ENCODE peak calls at places on chromosomes 12 and 14, in four cellular contexts. One of them, this sample, is unnamed.

GRCh38 chr12:80056232-80056631 is 43.1 kb upstream of the OTOGL start:
- DNase-seq in IMR-90: no peak
- DNase-seq in mesenchymal stem cell: no peak
- DNase-seq in neuronal stem cell: no peak
- DNase-seq in this sample: no peak

GRCh38 chr14:77707355-77707723 is 484 bp downstream of the ALKBH1 start:
- DNase-seq in IMR-90: peak; percentile 63
- DNase-seq in mesenchymal stem cell: peak; percentile 71
- DNase-seq in neuronal stem cell: peak; percentile 14
- DNase-seq in this sample: peak; percentile 51

GRCh38 chr14:67413806-67414769 is 2.1 kb upstream of the PLEK2 start:
- DNase-seq in IMR-90: peak; percentile 88
- DNase-seq in mesenchymal stem cell: peak; percentile 86
- DNase-seq in neuronal stem cell: no peak
- DNase-seq in this sample: peak; percentile 95

GRCh38 chr12:38776657-38777056 is 128.7 kb downstream of the CPNE8 start:
- DNase-seq in IMR-90: no peak
- DNase-seq in mesenchymal stem cell: peak; percentile 14
- DNase-seq in neuronal stem cell: no peak
- DNase-seq in this sample: no peak

GRCh38 chr12:112386726-112387125 is 4.5 kb upstream of the HECTD4 start:
- DNase-seq in IMR-90: peak; percentile 84
- DNase-seq in mesenchymal stem cell: peak; percentile 81
- DNase-seq in neuronal stem cell: no peak
- DNase-seq in this sample: no peak

GRCh38 chr14:68668531-68668930 is 124.3 kb downstream of the ZFP36L1 start:
- DNase-seq in IMR-90: no peak
- DNase-seq in mesenchymal stem cell: no peak
- DNase-seq in neuronal stem cell: no peak
- DNase-seq in this sample: no peak

GRCh38 chr12:75446857-75447256 is 33.7 kb upstream of the GLIPR1 start:
- DNase-seq in IMR-90: peak; percentile 85
- DNase-seq in mesenchymal stem cell: no peak
- DNase-seq in neuronal stem cell: no peak
- DNase-seq in this sample: no peak

GRCh38 chr12:9793774-9794395 is 33.2 kb upstream of the CD69 start:
- DNase-seq in IMR-90: no peak
- DNase-seq in mesenchymal stem cell: no peak
- DNase-seq in neuronal stem cell: no peak
- DNase-seq in this sample: no peak

GRCh38 chr14:104797112-104798044 is 1.8 kb upstream of the AKT1 start:
- DNase-seq in IMR-90: no peak
- DNase-seq in mesenchymal stem cell: peak; percentile 60
- DNase-seq in neuronal stem cell: no peak
- DNase-seq in this sample: peak; percentile 63

GRCh38 chr12:116880817-116881324 is 370 bp downstream of the HRK start:
- DNase-seq in IMR-90: peak; percentile 45
- DNase-seq in mesenchymal stem cell: peak; percentile 28
- DNase-seq in neuronal stem cell: peak; percentile 50
- DNase-seq in this sample: peak; percentile 79

GRCh38 chr12:7047318-7047717 is 13.2 kb upstream of the C1S start:
- DNase-seq in IMR-90: no peak
- DNase-seq in mesenchymal stem cell: no peak
- DNase-seq in neuronal stem cell: no peak
- DNase-seq in this sample: no peak

GRCh38 chr14:100283984-100284881 is 22.0 kb downstream of the SLC25A29 start:
- DNase-seq in IMR-90: no peak
- DNase-seq in mesenchymal stem cell: no peak
- DNase-seq in neuronal stem cell: no peak
- DNase-seq in this sample: peak; percentile 57

GRCh38 chr14:57199911-57200310 is 68.8 kb downstream of the EXOC5 start:
- DNase-seq in IMR-90: peak; percentile 79
- DNase-seq in mesenchymal stem cell: peak; percentile 43
- DNase-seq in neuronal stem cell: no peak
- DNase-seq in this sample: no peak

GRCh38 chr14:100834441-100835277 is 8.7 kb downstream of the MEG3 start:
- DNase-seq in IMR-90: no peak
- DNase-seq in mesenchymal stem cell: no peak
- DNase-seq in neuronal stem cell: no peak
- DNase-seq in this sample: no peak

GRCh38 chr12:79537675-79538074 is 153.1 kb downstream of the PAWR start:
- DNase-seq in IMR-90: no peak
- DNase-seq in mesenchymal stem cell: no peak
- DNase-seq in neuronal stem cell: no peak
- DNase-seq in this sample: no peak

GRCh38 chr12:57851552-57852186 is 5.1 kb upstream of the CTDSP2 start:
- DNase-seq in IMR-90: no peak
- DNase-seq in mesenchymal stem cell: no peak
- DNase-seq in neuronal stem cell: no peak
- DNase-seq in this sample: no peak

GRCh38 chr12:24088751-24089150 is 139.3 kb upstream of the SOX5 start:
- DNase-seq in IMR-90: peak; percentile 59
- DNase-seq in mesenchymal stem cell: peak; percentile 13
- DNase-seq in neuronal stem cell: no peak
- DNase-seq in this sample: no peak

GRCh38 chr14:23539209-23539866 is 12.2 kb downstream of the ZFHX2 start:
- DNase-seq in IMR-90: peak; percentile 28
- DNase-seq in mesenchymal stem cell: peak; percentile 50
- DNase-seq in neuronal stem cell: peak; percentile 78
- DNase-seq in this sample: peak; percentile 92

GRCh38 chr14:75123991-75124390 is 2.9 kb downstream of the NEK9 start:
- DNase-seq in IMR-90: peak; percentile 86
- DNase-seq in mesenchymal stem cell: peak; percentile 92
- DNase-seq in neuronal stem cell: no peak
- DNase-seq in this sample: peak; percentile 31

GRCh38 chr12:117143008-117143532 is 43.9 kb upstream of the TESC start:
- DNase-seq in IMR-90: peak; percentile 83
- DNase-seq in mesenchymal stem cell: no peak
- DNase-seq in neuronal stem cell: no peak
- DNase-seq in this sample: no peak

GRCh38 chr14:76551116-76551515 is 175.2 kb downstream of the ESRRB start:
- DNase-seq in IMR-90: no peak
- DNase-seq in mesenchymal stem cell: no peak
- DNase-seq in neuronal stem cell: no peak
- DNase-seq in this sample: peak; percentile 86

GRCh38 chr12:110039085-110039807 is 9.1 kb downstream of the C12orf76 start:
- DNase-seq in IMR-90: peak; percentile 98
- DNase-seq in mesenchymal stem cell: peak; percentile 95
- DNase-seq in neuronal stem cell: no peak
- DNase-seq in this sample: peak; percentile 78

GRCh38 chr12:57836442-57837375 is 9.8 kb downstream of the CTDSP2 start:
- DNase-seq in IMR-90: peak; percentile 86
- DNase-seq in mesenchymal stem cell: peak; percentile 80
- DNase-seq in neuronal stem cell: no peak
- DNase-seq in this sample: peak; percentile 86

GRCh38 chr12:25942709-25943108 is 15.8 kb upstream of the RASSF8 start:
- DNase-seq in IMR-90: peak; percentile 7
- DNase-seq in mesenchymal stem cell: no peak
- DNase-seq in neuronal stem cell: no peak
- DNase-seq in this sample: no peak

GRCh38 chr12:75816892-75817291 is 214.7 kb downstream of the PHLDA1 start:
- DNase-seq in IMR-90: peak; percentile 79
- DNase-seq in mesenchymal stem cell: peak; percentile 65
- DNase-seq in neuronal stem cell: no peak
- DNase-seq in this sample: no peak

GRCh38 chr12:27820564-27820963 is 40.5 kb upstream of the MANSC4 start:
- DNase-seq in IMR-90: no peak
- DNase-seq in mesenchymal stem cell: no peak
- DNase-seq in neuronal stem cell: no peak
- DNase-seq in this sample: no peak

GRCh38 chr12:128702344-128702743 is 121.4 kb downstream of the SLC15A4 start:
- DNase-seq in IMR-90: no peak
- DNase-seq in mesenchymal stem cell: no peak
- DNase-seq in neuronal stem cell: no peak
- DNase-seq in this sample: no peak

GRCh38 chr12:104177663-104178501 is 37.7 kb upstream of the TXNRD1 start:
- DNase-seq in IMR-90: peak; percentile 97
- DNase-seq in mesenchymal stem cell: peak; percentile 95
- DNase-seq in neuronal stem cell: no peak
- DNase-seq in this sample: peak; percentile 34

GRCh38 chr14:105629886-105630215 is 103.5 kb downstream of the TMEM121 start:
- DNase-seq in IMR-90: no peak
- DNase-seq in mesenchymal stem cell: no peak
- DNase-seq in neuronal stem cell: no peak
- DNase-seq in this sample: no peak

GRCh38 chr12:96198970-96199369 is 4.8 kb downstream of the ELK3 start:
- DNase-seq in IMR-90: peak; percentile 96
- DNase-seq in mesenchymal stem cell: peak; percentile 91
- DNase-seq in neuronal stem cell: no peak
- DNase-seq in this sample: no peak

GRCh38 chr12:12745576-12746211 is 28.5 kb downstream of the CDKN1B start:
- DNase-seq in IMR-90: no peak
- DNase-seq in mesenchymal stem cell: no peak
- DNase-seq in neuronal stem cell: no peak
- DNase-seq in this sample: peak; percentile 77

GRCh38 chr14:103547455-103547940 is 15.0 kb downstream of the BAG5 start:
- DNase-seq in IMR-90: no peak
- DNase-seq in mesenchymal stem cell: no peak
- DNase-seq in neuronal stem cell: no peak
- DNase-seq in this sample: no peak

GRCh38 chr12:57549909-57550627 is at the start of gene KIF5A:
- DNase-seq in IMR-90: no peak
- DNase-seq in mesenchymal stem cell: no peak
- DNase-seq in neuronal stem cell: peak; percentile 53
- DNase-seq in this sample: peak; percentile 48

GRCh38 chr12:28063355-28063885 is 90.9 kb upstream of the PTHLH start:
- DNase-seq in IMR-90: no peak
- DNase-seq in mesenchymal stem cell: no peak
- DNase-seq in neuronal stem cell: no peak
- DNase-seq in this sample: no peak

GRCh38 chr12:101696477-101697196 is 803 bp upstream of the CHPT1 start:
- DNase-seq in IMR-90: no peak
- DNase-seq in mesenchymal stem cell: no peak
- DNase-seq in neuronal stem cell: no peak
- DNase-seq in this sample: no peak
- H3K23ac ChIP-seq in IMR-90: peak overlapping the region; percentile 94
- H3K23ac ChIP-seq in mesenchymal stem cell: no peak overlapping the region
- H3K23ac ChIP-seq in neuronal stem cell: no peak overlapping the region
- H3K23ac ChIP-seq in this sample: peak overlapping the region; percentile 80

GRCh38 chr12:124743479-124744272 is 120.0 kb downstream of the SCARB1 start:
- DNase-seq in IMR-90: no peak
- DNase-seq in mesenchymal stem cell: peak; percentile 66
- DNase-seq in neuronal stem cell: no peak
- DNase-seq in this sample: no peak

GRCh38 chr12:124742702-124743101 is 121.0 kb downstream of the SCARB1 start:
- DNase-seq in IMR-90: no peak
- DNase-seq in mesenchymal stem cell: no peak
- DNase-seq in neuronal stem cell: no peak
- DNase-seq in this sample: no peak

GRCh38 chr12:124740691-124741137 is 123.0 kb downstream of the SCARB1 start:
- DNase-seq in IMR-90: peak; percentile 66
- DNase-seq in mesenchymal stem cell: peak; percentile 70
- DNase-seq in neuronal stem cell: no peak
- DNase-seq in this sample: peak; percentile 65

GRCh38 chr12:124741211-124741610 is 122.5 kb downstream of the SCARB1 start:
- DNase-seq in IMR-90: no peak
- DNase-seq in mesenchymal stem cell: no peak
- DNase-seq in neuronal stem cell: no peak
- DNase-seq in this sample: no peak

DNA sequence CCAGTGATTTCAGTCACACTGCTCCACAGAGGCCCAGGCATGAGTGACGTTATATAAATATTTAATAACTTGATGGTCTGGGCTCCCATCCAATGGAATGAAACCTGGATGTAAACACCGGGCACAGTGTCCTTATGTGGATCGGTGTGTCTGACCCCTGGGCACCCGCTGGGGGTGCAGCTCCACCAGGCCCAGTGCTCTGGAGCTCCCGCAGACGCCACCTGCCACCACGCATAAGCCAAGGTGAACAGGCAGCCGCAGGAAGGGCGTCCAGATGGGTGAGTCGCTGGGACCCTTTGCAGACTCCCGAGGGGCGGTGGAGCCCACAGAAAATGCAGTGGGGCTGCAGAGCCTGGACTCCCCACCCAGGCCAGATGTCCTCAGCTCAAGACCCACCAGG is 121.6 kb downstream of the SCARB1 start:
- DNase-seq in IMR-90: no peak
- DNase-seq in mesenchymal stem cell: no peak
- DNase-seq in neuronal stem cell: no peak
- DNase-seq in this sample: no peak
- H3K4me3 ChIP-seq in IMR-90: no peak overlapping the region
- H3K4me3 ChIP-seq in mesenchymal stem cell: no peak overlapping the region
- H3K4me3 ChIP-seq in neuronal stem cell: no peak overlapping the region
- H3K4me3 ChIP-seq in this sample: no peak overlapping the region

GRCh38 chr12:66188584-66189475 is at the start of gene IRAK3:
- DNase-seq in IMR-90: peak; percentile 31
- DNase-seq in mesenchymal stem cell: peak; percentile 66
- DNase-seq in neuronal stem cell: peak; percentile 29
- DNase-seq in this sample: peak; percentile 58
- H2BK15ac ChIP-seq in IMR-90: no peak within 1 kb of the TSS
- H2BK15ac ChIP-seq in mesenchymal stem cell: peak within 1 kb of the TSS; percentile 96
- H2BK15ac ChIP-seq in neuronal stem cell: peak within 1 kb of the TSS; percentile 87
- H2BK15ac ChIP-seq in this sample: no peak within 1 kb of the TSS

GRCh38 chr12:55726911-55727310 is 1.9 kb downstream of the CD63 start:
- DNase-seq in IMR-90: no peak
- DNase-seq in mesenchymal stem cell: no peak
- DNase-seq in neuronal stem cell: no peak
- DNase-seq in this sample: no peak
- H3K23ac ChIP-seq in IMR-90: peak overlapping the region; percentile 52
- H3K23ac ChIP-seq in mesenchymal stem cell: no peak overlapping the region
- H3K23ac ChIP-seq in neuronal stem cell: no peak overlapping the region
- H3K23ac ChIP-seq in this sample: no peak overlapping the region

DNA sequence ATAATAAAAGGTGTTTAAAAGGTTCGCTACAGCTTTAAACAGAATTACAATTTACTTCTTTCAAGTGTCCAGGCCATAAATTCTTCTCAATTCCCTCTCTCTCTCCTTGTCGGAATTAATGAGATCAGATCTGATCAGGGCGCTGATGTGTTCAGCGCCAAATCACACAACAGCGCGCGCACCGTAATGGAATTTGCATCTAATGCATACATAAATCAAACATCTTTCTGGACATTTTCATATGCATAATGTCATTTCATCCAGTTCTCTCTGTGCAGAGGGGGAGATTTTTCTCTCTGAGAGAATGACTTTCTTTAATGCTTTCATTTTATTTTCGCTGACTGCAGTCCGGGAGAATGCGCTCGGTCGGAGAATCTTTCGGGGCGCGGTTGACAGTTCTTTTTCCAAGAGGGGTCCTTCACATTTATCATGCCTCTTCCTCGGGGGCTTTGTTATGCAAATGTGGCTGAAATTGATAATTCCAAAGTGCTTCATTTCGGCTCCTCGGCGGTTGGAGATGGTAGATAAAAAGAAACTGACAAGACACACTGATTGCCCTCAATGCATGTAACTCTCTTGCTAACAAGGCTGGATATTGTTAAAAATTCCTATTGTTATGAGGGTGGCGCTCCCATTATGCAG is 615.9 kb downstream of the VRK1 start:
- DNase-seq in IMR-90: no peak
- DNase-seq in mesenchymal stem cell: no peak
- DNase-seq in neuronal stem cell: no peak
- DNase-seq in this sample: no peak
- H3K4me3 ChIP-seq in IMR-90: no peak overlapping the region
- H3K4me3 ChIP-seq in mesenchymal stem cell: peak overlapping the region; percentile 73
- H3K4me3 ChIP-seq in neuronal stem cell: no peak overlapping the region
- H3K4me3 ChIP-seq in this sample: no peak overlapping the region

GRCh38 chr14:72779679-72780078 is 114.2 kb downstream of the DPF3 start:
- DNase-seq in IMR-90: no peak
- DNase-seq in mesenchymal stem cell: no peak
- DNase-seq in neuronal stem cell: no peak
- DNase-seq in this sample: no peak
- H2BK15ac ChIP-seq in IMR-90: no peak overlapping the region
- H2BK15ac ChIP-seq in mesenchymal stem cell: no peak overlapping the region
- H2BK15ac ChIP-seq in neuronal stem cell: no peak overlapping the region
- H2BK15ac ChIP-seq in this sample: no peak overlapping the region

GRCh38 chr14:29927596-29928341 is at the start of gene PRKD1:
- DNase-seq in IMR-90: peak; percentile 62
- DNase-seq in mesenchymal stem cell: peak; percentile 76
- DNase-seq in neuronal stem cell: peak; percentile 57
- DNase-seq in this sample: peak; percentile 86
- H3K23ac ChIP-seq in IMR-90: peak within 1 kb of the TSS; percentile 94
- H3K23ac ChIP-seq in mesenchymal stem cell: peak within 1 kb of the TSS; percentile 37
- H3K23ac ChIP-seq in neuronal stem cell: peak within 1 kb of the TSS; percentile 26
- H3K23ac ChIP-seq in this sample: no peak within 1 kb of the TSS